ENCODE peak calls at places on chromosomes 4 and X, in seven cellular contexts. D is stomach, U is breast epithelium, A is right lobe of liver, F is body of pancreas, X is uterus, R is endothelial cell of umbilical vein. M is an unnamed sample.

GRCh38 chrX:80237072-80237471 is 183.2 kb upstream of the TENT5D start:
- DNase-seq in D (no peak), U (no peak), A (no peak), F (no peak), X (no peak), R (no peak), M (no peak)

GRCh38 chrX:53047228-53047627 is 1.4 kb upstream of the GPR173 start:
- DNase-seq in D (no peak), U (no peak), A (no peak), F (no peak), X (no peak), R (peak), M (no peak)

GRCh38 chrX:12011075-12011474 is 127.2 kb upstream of the FRMPD4 start:
- DNase-seq in D (no peak), U (no peak), A (no peak), F (no peak), X (no peak), R (no peak), M (no peak)

GRCh38 chrX:7219153-7219705 is 71.3 kb upstream of the PUDP start:
- DNase-seq in D (no peak), U (no peak), A (no peak), F (no peak), X (no peak), R (no peak), M (no peak)

GRCh38 chr4:152265149-152265621 is 270.7 kb downstream of the FBXW7 start:
- DNase-seq in D (peak), U (no peak), A (no peak), F (no peak), X (no peak), R (no peak), M (no peak)

GRCh38 chrX:73126240-73126639 is 46.9 kb upstream of the PABPC1L2A start:
- DNase-seq in D (no peak), U (no peak), A (no peak), F (no peak), X (no peak), R (no peak), M (no peak)

GRCh38 chrX:71652405-71652804 is 14.9 kb upstream of the LOC101059915 start:
- DNase-seq in D (peak), U (no peak), A (no peak), F (peak), X (peak), R (peak), M (no peak)

GRCh38 chr4:6009452-6009851 is 8.8 kb downstream of the C4orf50 start:
- DNase-seq in D (no peak), U (no peak), A (no peak), F (no peak), X (no peak), R (no peak), M (no peak)

GRCh38 chr4:55175779-55176231 is 50.4 kb upstream of the KDR start:
- DNase-seq in D (no peak), U (no peak), A (no peak), F (no peak), X (no peak), R (peak), M (no peak)

GRCh38 chr4:83356899-83357661 is 22.4 kb upstream of the HPSE start:
- DNase-seq in D (no peak), U (no peak), A (no peak), F (no peak), X (no peak), R (peak), M (no peak)

GRCh38 chr4:143506031-143506430 is 7.5 kb upstream of the SMARCA5 start:
- DNase-seq in D (no peak), U (no peak), A (no peak), F (no peak), X (no peak), R (no peak), M (no peak)

GRCh38 chr4:108852691-108853090 is 89.8 kb upstream of the ETNPPL start:
- DNase-seq in D (no peak), U (no peak), A (no peak), F (no peak), X (no peak), R (no peak), M (no peak)

GRCh38 chr4:176534566-176534965 is 214.8 kb downstream of the SPCS3 start:
- DNase-seq in D (no peak), U (no peak), A (no peak), F (no peak), X (no peak), R (no peak), M (no peak)

GRCh38 chr4:13599159-13599558 is 28.4 kb downstream of the BOD1L1 start:
- DNase-seq in D (no peak), U (no peak), A (no peak), F (no peak), X (no peak), R (no peak), M (no peak)

GRCh38 chr4:8651661-8652180 is 59.2 kb downstream of the CPZ start:
- DNase-seq in D (peak), U (no peak), A (peak), F (no peak), X (no peak), R (no peak), M (no peak)

GRCh38 chr4:133823177-133823576 is 378.4 kb downstream of the PABPC4L start:
- DNase-seq in D (no peak), U (no peak), A (no peak), F (no peak), X (no peak), R (no peak), M (no peak)

GRCh38 chrX:367349-367748 is 19.4 kb downstream of the PPP2R3B start:
- DNase-seq in D (no peak), U (no peak), A (peak), F (no peak), X (no peak), R (no peak), M (no peak)

GRCh38 chr4:23038626-23039245 is 346.0 kb downstream of the GBA3 start:
- DNase-seq in D (no peak), U (no peak), A (no peak), F (no peak), X (no peak), R (no peak), M (no peak)

GRCh38 chr4:17544205-17544604 is 29.2 kb downstream of the CLRN2 start:
- DNase-seq in D (no peak), U (peak), A (no peak), F (no peak), X (no peak), R (no peak), M (no peak)

GRCh38 chr4:38957947-38958346 is 74.3 kb downstream of the TMEM156 start:
- DNase-seq in D (no peak), U (no peak), A (no peak), F (no peak), X (no peak), R (no peak), M (no peak)

GRCh38 chr4:8723222-8723980 is 130.8 kb downstream of the CPZ start:
- DNase-seq in D (no peak), U (no peak), A (no peak), F (peak), X (peak), R (no peak), M (peak)

GRCh38 chr4:42391356-42391675 is 6.0 kb upstream of the SHISA3 start:
- DNase-seq in D (no peak), U (no peak), A (no peak), F (peak), X (no peak), R (no peak), M (no peak)

GRCh38 chr4:165394275-165394674 is 15.5 kb downstream of the CPE start:
- DNase-seq in D (no peak), U (no peak), A (no peak), F (no peak), X (no peak), R (peak), M (no peak)

GRCh38 chr4:57405359-57405758 is 295.2 kb upstream of the IGFBP7 start:
- DNase-seq in D (no peak), U (no peak), A (no peak), F (no peak), X (no peak), R (no peak), M (no peak)

GRCh38 chrX:110755611-110756010 is 40.0 kb downstream of the CHRDL1 start:
- DNase-seq in D (no peak), U (no peak), A (no peak), F (no peak), X (no peak), R (no peak), M (no peak)

GRCh38 chr4:88297131-88297530 is 12.8 kb upstream of the PPM1K start:
- DNase-seq in D (no peak), U (no peak), A (no peak), F (no peak), X (no peak), R (no peak), M (no peak)

GRCh38 chrX:43870758-43871419 is 11.4 kb downstream of the MAOB start:
- DNase-seq in D (peak), U (no peak), A (no peak), F (peak), X (no peak), R (no peak), M (peak)

GRCh38 chrX:154380153-154380552 is 1.1 kb downstream of the EMD start:
- DNase-seq in D (no peak), U (no peak), A (peak), F (peak), X (no peak), R (no peak), M (no peak)

GRCh38 chr4:53508446-53508845 is 82.8 kb downstream of the LNX1 start:
- DNase-seq in D (no peak), U (no peak), A (no peak), F (no peak), X (no peak), R (no peak), M (no peak)

GRCh38 chrX:78103001-78103634 is 930 bp upstream of the PGK1 start:
- DNase-seq in D (no peak), U (no peak), A (no peak), F (no peak), X (no peak), R (no peak), M (no peak)

GRCh38 chr4:41410049-41410448 is 127.9 kb upstream of the LIMCH1 start:
- DNase-seq in D (no peak), U (no peak), A (no peak), F (no peak), X (no peak), R (no peak), M (no peak)

GRCh38 chr4:21041708-21042107 is 341.4 kb downstream of the PACRGL start:
- DNase-seq in D (no peak), U (no peak), A (no peak), F (no peak), X (no peak), R (peak), M (no peak)

GRCh38 chrX:39541881-39542280 is 555.9 kb downstream of the BCOR start:
- DNase-seq in D (no peak), U (no peak), A (no peak), F (no peak), X (no peak), R (no peak), M (no peak)

DNA sequence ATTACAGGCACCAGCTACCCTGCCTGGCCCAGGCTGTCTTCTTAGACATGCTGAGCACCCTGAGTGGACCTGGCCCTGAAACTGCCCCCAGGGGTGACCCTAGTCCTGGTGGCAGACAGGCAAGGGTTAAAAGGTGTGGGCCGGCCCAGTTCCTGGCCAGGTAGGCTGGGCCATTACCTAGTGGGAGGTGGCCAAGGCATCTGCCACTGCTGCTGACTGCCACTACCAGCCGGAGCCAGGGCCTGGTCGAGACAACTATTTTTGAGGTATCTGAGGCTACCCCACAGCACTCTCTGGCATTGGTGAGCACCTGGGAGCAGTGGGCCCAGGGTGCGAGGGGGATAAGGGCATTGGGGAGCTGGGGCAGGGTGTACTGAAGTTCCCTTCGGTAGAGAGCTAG is at the start of gene CCDC120:
- DNase-seq in D (peak), U (peak), A (no peak), F (peak), X (no peak), R (no peak), M (no peak)
- H3K27ac ChIP-seq in D (peak), U (peak), A (peak), F (peak), X (peak), R (no peak), M (no peak)

DNA sequence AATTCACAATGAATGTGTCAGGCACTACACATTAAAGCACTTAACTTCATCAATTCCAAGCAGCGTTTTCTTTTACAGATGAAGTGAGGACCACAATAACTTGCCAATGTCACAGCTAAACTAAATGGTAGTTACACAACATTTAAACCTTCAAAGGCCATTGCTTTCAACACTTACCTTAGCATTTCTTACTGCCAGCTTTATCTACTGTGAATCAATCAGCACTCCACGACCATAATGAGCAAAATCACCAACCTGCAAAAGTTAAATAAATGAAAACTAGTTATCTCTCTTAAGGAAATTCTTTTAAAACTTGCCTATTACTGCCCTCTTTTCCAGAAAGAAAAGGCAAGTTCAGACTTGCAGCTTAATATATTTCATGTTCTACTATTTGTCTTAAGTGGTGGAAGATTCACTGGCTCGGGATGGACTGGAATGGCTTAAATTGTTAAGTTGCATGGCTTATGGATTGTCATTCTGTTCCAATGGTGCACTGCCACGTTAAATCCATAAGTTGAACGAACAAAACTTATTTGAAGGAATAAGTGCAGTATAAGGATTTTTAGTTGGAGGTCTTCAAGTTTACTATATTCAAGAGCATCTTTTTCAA is 8.3 kb downstream of the RBMX start:
- DNase-seq in D (no peak), U (no peak), A (no peak), F (no peak), X (no peak), R (no peak), M (no peak)
- TF ChIP-seq POLR2A in D (no peak), U (no peak), A (no peak), F (no peak), X (no peak), R (no peak), M (no peak)

GRCh38 chr4:92735025-92735665 is 431.4 kb downstream of the GRID2 start:
- DNase-seq in D (no peak), U (no peak), A (no peak), F (no peak), X (no peak), R (no peak), M (no peak)
- H3K27ac ChIP-seq in D (no peak), U (no peak), A (no peak), F (no peak), X (no peak), R (no peak), M (no peak)

GRCh38 chrX:37684918-37685317 is 673 bp upstream of the XK start:
- DNase-seq in D (no peak), U (no peak), A (no peak), F (no peak), X (no peak), R (no peak), M (no peak)

GRCh38 chrX:37686348-37686736 is 751 bp downstream of the XK start:
- DNase-seq in D (no peak), U (no peak), A (no peak), F (no peak), X (no peak), R (no peak), M (no peak)

GRCh38 chrX:37686979-37687378 is 1.4 kb downstream of the XK start:
- DNase-seq in D (no peak), U (no peak), A (no peak), F (no peak), X (no peak), R (no peak), M (no peak)

GRCh38 chrX:37684426-37684825 is 1.2 kb upstream of the XK start:
- DNase-seq in D (no peak), U (no peak), A (no peak), F (peak), X (no peak), R (no peak), M (peak)

DNA sequence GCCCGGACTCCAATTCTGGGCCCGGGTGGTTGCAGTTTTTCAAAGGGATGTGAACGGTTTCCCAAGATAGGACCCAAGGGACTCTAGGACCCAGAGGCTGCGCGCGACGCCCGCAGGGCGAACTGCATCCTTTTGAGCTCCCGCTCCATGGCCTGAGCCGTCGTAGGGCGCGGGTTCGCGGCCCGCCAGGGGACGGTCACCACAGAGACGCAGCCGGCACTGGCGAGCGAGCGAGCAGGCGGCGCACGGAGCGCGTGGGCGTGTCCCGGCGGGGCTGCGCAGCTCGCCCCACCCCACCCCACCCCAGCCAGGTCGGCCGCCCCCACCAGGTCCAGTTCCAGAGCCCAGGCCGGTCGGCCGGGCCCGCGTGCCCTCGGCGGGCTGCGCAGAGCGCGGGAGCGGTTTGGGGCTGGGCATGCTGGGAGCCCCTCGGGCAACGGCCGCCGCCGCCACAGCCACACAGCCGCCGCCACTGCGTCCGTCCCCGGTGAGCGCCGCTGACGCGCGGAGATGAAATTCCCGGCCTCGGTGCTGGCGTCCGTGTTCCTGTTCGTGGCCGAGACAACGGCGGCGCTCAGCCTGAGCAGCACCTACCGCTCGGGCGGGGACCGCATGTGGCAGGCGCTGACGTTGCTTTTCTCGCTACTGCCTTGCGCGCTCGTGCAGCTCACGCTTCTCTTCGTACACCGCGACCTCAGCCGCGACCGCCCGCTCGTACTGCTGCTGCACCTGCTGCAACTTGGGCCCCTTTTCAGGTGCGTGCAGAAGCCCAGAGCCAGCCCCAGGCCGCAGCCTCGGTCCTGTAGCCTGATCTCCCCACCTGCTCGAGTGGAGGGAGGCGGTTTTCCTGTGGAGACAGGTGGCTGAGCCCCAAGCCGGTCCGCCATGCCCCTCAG is at the start of gene XK:
- DNase-seq in D (peak), U (no peak), A (peak), F (peak), X (peak), R (peak), M (peak)
- TF ChIP-seq POLR2A in D (no peak), U (no peak), A (no peak), F (peak), X (no peak), R (no peak), M (no peak)

DNA sequence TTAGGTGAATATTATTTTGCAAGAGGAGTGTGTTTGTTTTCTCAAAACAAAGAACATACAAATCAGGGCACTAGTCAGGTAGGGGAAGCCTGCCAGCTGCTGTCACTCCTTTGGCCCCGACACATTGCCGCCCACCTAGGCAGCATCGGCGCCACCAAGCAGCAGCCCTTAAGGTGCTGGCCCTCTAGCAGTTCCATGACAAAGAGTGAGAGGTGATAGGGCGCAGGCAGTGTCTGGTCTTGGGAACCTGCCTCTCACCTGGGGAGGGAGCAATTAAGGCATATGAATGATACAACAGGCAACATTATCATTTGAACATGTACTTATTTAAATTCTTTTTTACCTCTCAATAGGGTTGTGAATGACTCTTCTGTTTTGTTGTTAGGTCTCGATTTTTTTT is 135.1 kb downstream of the PLS3 start:
- DNase-seq in D (no peak), U (no peak), A (no peak), F (no peak), X (no peak), R (no peak), M (no peak)
- H3K27ac ChIP-seq in D (no peak), U (no peak), A (no peak), F (no peak), X (no peak), R (no peak), M (no peak)

GRCh38 chrX:130120746-130121504 is 10.6 kb upstream of the ELF4 start:
- DNase-seq in D (peak), U (peak), A (peak), F (peak), X (peak), R (peak), M (peak)
- TF ChIP-seq POLR2A in D (no peak), U (no peak), A (no peak), F (no peak), X (peak), R (peak), M (no peak)

GRCh38 chr4:107665001-107665400 is 55.0 kb downstream of the PAPSS1 start:
- DNase-seq in D (no peak), U (no peak), A (no peak), F (no peak), X (no peak), R (peak), M (no peak)
- H3K27ac ChIP-seq in D (no peak), U (no peak), A (no peak), F (no peak), X (no peak), R (no peak), M (no peak)